ENCODE peak calls at places on chromosomes 3 and 15, in seven cellular contexts. One of them, this sample, is unnamed.

GRCh38 chr3:55795736-55796135 is 308.6 kb upstream of the WNT5A start:
- DNase-seq in activated CD4-positive, alpha-beta memory T cell treated with anti-CD3 and anti-CD28 coated beads, Interleukin-2, amount 10 ng/mL, durations not matched to agents 7 days and 5 days: no peak
- DNase-seq in T1000: no peak
- DNase-seq in AG08396: no peak
- DNase-seq in GM19239: no peak
- DNase-seq in astrocyte of the cerebellum: no peak
- DNase-seq in AG04450: no peak
- DNase-seq in this sample: no peak

GRCh38 chr3:9088431-9089353 is 125.4 kb upstream of the RAD18 start:
- DNase-seq in AG08396: no peak
- DNase-seq in activated CD4-positive, alpha-beta memory T cell treated with anti-CD3 and anti-CD28 coated beads, Interleukin-2, amount 10 ng/mL, durations not matched to agents 7 days and 5 days: no peak
- DNase-seq in astrocyte of the cerebellum: peak; percentile 31
- DNase-seq in GM19239: no peak
- DNase-seq in T1000: no peak
- DNase-seq in AG04450: no peak
- DNase-seq in this sample: no peak

GRCh38 chr15:66252411-66253295 is 897 bp downstream of the MEGF11 start:
- DNase-seq in activated CD4-positive, alpha-beta memory T cell treated with anti-CD3 and anti-CD28 coated beads, Interleukin-2, amount 10 ng/mL, durations not matched to agents 7 days and 5 days: peak; percentile 50
- DNase-seq in AG04450: no peak
- DNase-seq in T1000: peak; percentile 13
- DNase-seq in GM19239: peak; percentile 65
- DNase-seq in astrocyte of the cerebellum: peak; percentile 8
- DNase-seq in AG08396: peak; percentile 90
- DNase-seq in this sample: peak; percentile 89

GRCh38 chr3:185630182-185630622 is 44.1 kb downstream of the SENP2 start:
- DNase-seq in activated CD4-positive, alpha-beta memory T cell treated with anti-CD3 and anti-CD28 coated beads, Interleukin-2, amount 10 ng/mL, durations not matched to agents 7 days and 5 days: no peak
- DNase-seq in astrocyte of the cerebellum: peak; percentile 15
- DNase-seq in GM19239: no peak
- DNase-seq in AG04450: no peak
- DNase-seq in T1000: peak; percentile 14
- DNase-seq in AG08396: peak; percentile 31
- DNase-seq in this sample: peak; percentile 44

GRCh38 chr3:14204605-14205284 is 26.1 kb downstream of the LSM3 start:
- DNase-seq in AG04450: no peak
- DNase-seq in astrocyte of the cerebellum: no peak
- DNase-seq in AG08396: no peak
- DNase-seq in GM19239: no peak
- DNase-seq in activated CD4-positive, alpha-beta memory T cell treated with anti-CD3 and anti-CD28 coated beads, Interleukin-2, amount 10 ng/mL, durations not matched to agents 7 days and 5 days: no peak
- DNase-seq in T1000: no peak
- DNase-seq in this sample: no peak

GRCh38 chr3:56887402-56888025 is 85.8 kb upstream of the ARHGEF3 start:
- DNase-seq in AG04450: no peak
- DNase-seq in GM19239: no peak
- DNase-seq in T1000: no peak
- DNase-seq in astrocyte of the cerebellum: no peak
- DNase-seq in AG08396: no peak
- DNase-seq in activated CD4-positive, alpha-beta memory T cell treated with anti-CD3 and anti-CD28 coated beads, Interleukin-2, amount 10 ng/mL, durations not matched to agents 7 days and 5 days: peak; percentile 55
- DNase-seq in this sample: no peak

GRCh38 chr3:188860147-188860546 is 311.6 kb upstream of the TPRG1 start:
- DNase-seq in GM19239: no peak
- DNase-seq in AG04450: no peak
- DNase-seq in AG08396: no peak
- DNase-seq in T1000: no peak
- DNase-seq in astrocyte of the cerebellum: no peak
- DNase-seq in activated CD4-positive, alpha-beta memory T cell treated with anti-CD3 and anti-CD28 coated beads, Interleukin-2, amount 10 ng/mL, durations not matched to agents 7 days and 5 days: no peak
- DNase-seq in this sample: no peak

GRCh38 chr3:171561601-171562323 is 101.6 kb upstream of the TNIK start:
- DNase-seq in astrocyte of the cerebellum: no peak
- DNase-seq in T1000: no peak
- DNase-seq in AG08396: no peak
- DNase-seq in GM19239: no peak
- DNase-seq in activated CD4-positive, alpha-beta memory T cell treated with anti-CD3 and anti-CD28 coated beads, Interleukin-2, amount 10 ng/mL, durations not matched to agents 7 days and 5 days: no peak
- DNase-seq in AG04450: no peak
- DNase-seq in this sample: no peak

GRCh38 chr15:62777657-62778056 is 264.9 kb upstream of the TPM1 start:
- DNase-seq in AG04450: no peak
- DNase-seq in GM19239: no peak
- DNase-seq in activated CD4-positive, alpha-beta memory T cell treated with anti-CD3 and anti-CD28 coated beads, Interleukin-2, amount 10 ng/mL, durations not matched to agents 7 days and 5 days: no peak
- DNase-seq in AG08396: no peak
- DNase-seq in T1000: no peak
- DNase-seq in astrocyte of the cerebellum: no peak
- DNase-seq in this sample: no peak

GRCh38 chr3:14283821-14284438 is 105.3 kb downstream of the LSM3 start:
- DNase-seq in activated CD4-positive, alpha-beta memory T cell treated with anti-CD3 and anti-CD28 coated beads, Interleukin-2, amount 10 ng/mL, durations not matched to agents 7 days and 5 days: no peak
- DNase-seq in GM19239: no peak
- DNase-seq in T1000: no peak
- DNase-seq in AG08396: no peak
- DNase-seq in astrocyte of the cerebellum: no peak
- DNase-seq in AG04450: no peak
- DNase-seq in this sample: no peak

GRCh38 chr15:69713726-69714559 is 261.3 kb downstream of the RPLP1 start:
- DNase-seq in astrocyte of the cerebellum: no peak
- DNase-seq in activated CD4-positive, alpha-beta memory T cell treated with anti-CD3 and anti-CD28 coated beads, Interleukin-2, amount 10 ng/mL, durations not matched to agents 7 days and 5 days: peak; percentile 88
- DNase-seq in T1000: no peak
- DNase-seq in GM19239: peak; percentile 60
- DNase-seq in AG08396: no peak
- DNase-seq in AG04450: no peak
- DNase-seq in this sample: no peak

GRCh38 chr3:42680806-42681205 is 4.5 kb upstream of the KLHL40 start:
- DNase-seq in AG04450: no peak
- DNase-seq in T1000: no peak
- DNase-seq in AG08396: no peak
- DNase-seq in activated CD4-positive, alpha-beta memory T cell treated with anti-CD3 and anti-CD28 coated beads, Interleukin-2, amount 10 ng/mL, durations not matched to agents 7 days and 5 days: no peak
- DNase-seq in astrocyte of the cerebellum: no peak
- DNase-seq in GM19239: no peak
- DNase-seq in this sample: no peak

GRCh38 chr3:187021748-187022402 is 91.5 kb downstream of the ST6GAL1 start:
- DNase-seq in AG04450: no peak
- DNase-seq in AG08396: no peak
- DNase-seq in astrocyte of the cerebellum: no peak
- DNase-seq in T1000: no peak
- DNase-seq in activated CD4-positive, alpha-beta memory T cell treated with anti-CD3 and anti-CD28 coated beads, Interleukin-2, amount 10 ng/mL, durations not matched to agents 7 days and 5 days: no peak
- DNase-seq in GM19239: no peak
- DNase-seq in this sample: no peak

GRCh38 chr3:197083486-197083885 is 53.9 kb upstream of the MELTF start:
- DNase-seq in AG04450: peak; percentile 29
- DNase-seq in activated CD4-positive, alpha-beta memory T cell treated with anti-CD3 and anti-CD28 coated beads, Interleukin-2, amount 10 ng/mL, durations not matched to agents 7 days and 5 days: no peak
- DNase-seq in GM19239: no peak
- DNase-seq in AG08396: peak; percentile 61
- DNase-seq in astrocyte of the cerebellum: peak; percentile 47
- DNase-seq in T1000: no peak
- DNase-seq in this sample: no peak

GRCh38 chr3:64518950-64519349 is 168.8 kb downstream of the ADAMTS9 start:
- DNase-seq in activated CD4-positive, alpha-beta memory T cell treated with anti-CD3 and anti-CD28 coated beads, Interleukin-2, amount 10 ng/mL, durations not matched to agents 7 days and 5 days: no peak
- DNase-seq in astrocyte of the cerebellum: no peak
- DNase-seq in AG04450: peak; percentile 13
- DNase-seq in GM19239: no peak
- DNase-seq in T1000: no peak
- DNase-seq in AG08396: peak; percentile 10
- DNase-seq in this sample: no peak

GRCh38 chr3:124885466-124886167 is 1.5 kb downstream of the ITGB5 start:
- DNase-seq in GM19239: no peak
- DNase-seq in activated CD4-positive, alpha-beta memory T cell treated with anti-CD3 and anti-CD28 coated beads, Interleukin-2, amount 10 ng/mL, durations not matched to agents 7 days and 5 days: no peak
- DNase-seq in astrocyte of the cerebellum: no peak
- DNase-seq in AG04450: no peak
- DNase-seq in AG08396: peak; percentile 24
- DNase-seq in T1000: peak; percentile 25
- DNase-seq in this sample: peak; percentile 70

GRCh38 chr3:141093971-141094401 is 42.8 kb downstream of the SPSB4 start:
- DNase-seq in GM19239: no peak
- DNase-seq in activated CD4-positive, alpha-beta memory T cell treated with anti-CD3 and anti-CD28 coated beads, Interleukin-2, amount 10 ng/mL, durations not matched to agents 7 days and 5 days: no peak
- DNase-seq in AG08396: no peak
- DNase-seq in astrocyte of the cerebellum: peak; percentile 31
- DNase-seq in T1000: no peak
- DNase-seq in AG04450: no peak
- DNase-seq in this sample: no peak

This sample was measured in HAP-1.